ENCODE peak calls at places on chromosomes 7 and 10, in nine cellular contexts. One of them, this sample, is unnamed.

GRCh38 chr10:72727128-72727527 is 35.2 kb downstream of the MCU start:
- DNase-seq in ovary: no peak
- DNase-seq in K562: no peak
- DNase-seq in breast epithelium: no peak
- DNase-seq in DND-41: no peak
- DNase-seq in H9: no peak
- DNase-seq in left lung: no peak
- DNase-seq in pancreas: no peak
- DNase-seq in GM12878: no peak
- DNase-seq in this sample: no peak

GRCh38 chr10:113690749-113691148 is 11.0 kb downstream of the CASP7 start:
- DNase-seq in ovary: no peak
- DNase-seq in K562: no peak
- DNase-seq in breast epithelium: no peak
- DNase-seq in DND-41: no peak
- DNase-seq in H9: no peak
- DNase-seq in left lung: no peak
- DNase-seq in pancreas: no peak
- DNase-seq in GM12878: no peak
- DNase-seq in this sample: no peak

GRCh38 chr7:100678291-100678984 is 4.9 kb downstream of the GNB2 start:
- DNase-seq in ovary: peak; percentile 61
- DNase-seq in K562: no peak
- DNase-seq in breast epithelium: no peak
- DNase-seq in DND-41: no peak
- DNase-seq in H9: no peak
- DNase-seq in left lung: peak; percentile 78
- DNase-seq in pancreas: peak; percentile 55
- DNase-seq in GM12878: no peak
- DNase-seq in this sample: no peak

GRCh38 chr10:68212721-68213352 is 19.1 kb downstream of the ATOH7 start:
- DNase-seq in ovary: no peak
- DNase-seq in K562: peak; percentile 53
- DNase-seq in breast epithelium: no peak
- DNase-seq in DND-41: peak; percentile 5
- DNase-seq in H9: no peak
- DNase-seq in left lung: no peak
- DNase-seq in pancreas: no peak
- DNase-seq in GM12878: no peak
- DNase-seq in this sample: peak; percentile 67

GRCh38 chr7:23680417-23681405 is 712 bp downstream of the FAM221A start:
- DNase-seq in ovary: peak; percentile 53
- DNase-seq in K562: no peak
- DNase-seq in breast epithelium: peak; percentile 79
- DNase-seq in DND-41: peak; percentile 70
- DNase-seq in H9: peak; percentile 86
- DNase-seq in left lung: peak; percentile 86
- DNase-seq in pancreas: peak; percentile 80
- DNase-seq in GM12878: no peak
- DNase-seq in this sample: peak; percentile 27

GRCh38 chr10:1392127-1392526 is 335.9 kb downstream of the WDR37 start:
- DNase-seq in ovary: no peak
- DNase-seq in K562: no peak
- DNase-seq in breast epithelium: no peak
- DNase-seq in DND-41: no peak
- DNase-seq in H9: no peak
- DNase-seq in left lung: no peak
- DNase-seq in pancreas: no peak
- DNase-seq in GM12878: no peak
- DNase-seq in this sample: no peak

GRCh38 chr7:94509264-94509878 is at the start of gene CASD1:
- DNase-seq in ovary: peak; percentile 75
- DNase-seq in K562: peak; percentile 65
- DNase-seq in breast epithelium: peak; percentile 60
- DNase-seq in DND-41: peak; percentile 78
- DNase-seq in H9: peak; percentile 66
- DNase-seq in left lung: peak; percentile 89
- DNase-seq in pancreas: peak; percentile 67
- DNase-seq in GM12878: no peak
- DNase-seq in this sample: peak; percentile 74

GRCh38 chr7:17396692-17397091 is 98.2 kb downstream of the AHR start:
- DNase-seq in ovary: no peak
- DNase-seq in K562: no peak
- DNase-seq in breast epithelium: no peak
- DNase-seq in DND-41: no peak
- DNase-seq in H9: no peak
- DNase-seq in left lung: no peak
- DNase-seq in pancreas: no peak
- DNase-seq in GM12878: no peak
- DNase-seq in this sample: no peak

GRCh38 chr10:114925675-114926204 is 12.3 kb upstream of the TRUB1 start:
- DNase-seq in ovary: no peak
- DNase-seq in K562: peak; percentile 13
- DNase-seq in breast epithelium: no peak
- DNase-seq in DND-41: peak; percentile 53
- DNase-seq in H9: no peak
- DNase-seq in left lung: no peak
- DNase-seq in pancreas: peak; percentile 41
- DNase-seq in GM12878: no peak
- DNase-seq in this sample: no peak

GRCh38 chr7:22920664-22921063 is 93.3 kb downstream of the HYCC1 start:
- DNase-seq in ovary: no peak
- DNase-seq in K562: peak; percentile 32
- DNase-seq in breast epithelium: no peak
- DNase-seq in DND-41: no peak
- DNase-seq in H9: no peak
- DNase-seq in left lung: no peak
- DNase-seq in pancreas: no peak
- DNase-seq in GM12878: no peak
- DNase-seq in this sample: no peak

GRCh38 chr7:44291066-44291732 is 34.2 kb downstream of the CAMK2B start:
- DNase-seq in ovary: peak; percentile 93
- DNase-seq in K562: peak; percentile 70
- DNase-seq in breast epithelium: peak; percentile 46
- DNase-seq in DND-41: peak; percentile 2
- DNase-seq in H9: no peak
- DNase-seq in left lung: peak; percentile 86
- DNase-seq in pancreas: peak; percentile 53
- DNase-seq in GM12878: no peak
- DNase-seq in this sample: no peak

GRCh38 chr10:102975483-102976057 is 57.5 kb downstream of the CNNM2 start:
- DNase-seq in ovary: no peak
- DNase-seq in K562: no peak
- DNase-seq in breast epithelium: no peak
- DNase-seq in DND-41: no peak
- DNase-seq in H9: no peak
- DNase-seq in left lung: no peak
- DNase-seq in pancreas: no peak
- DNase-seq in GM12878: no peak
- DNase-seq in this sample: no peak

GRCh38 chr10:3622845-3623621 is 162.0 kb downstream of the KLF6 start:
- DNase-seq in ovary: no peak
- DNase-seq in K562: no peak
- DNase-seq in breast epithelium: no peak
- DNase-seq in DND-41: peak; percentile 68
- DNase-seq in H9: no peak
- DNase-seq in left lung: no peak
- DNase-seq in pancreas: no peak
- DNase-seq in GM12878: peak; percentile 45
- DNase-seq in this sample: peak; percentile 69

GRCh38 chr10:130045091-130045652 is 65.5 kb downstream of the C10orf143 start:
- DNase-seq in ovary: no peak
- DNase-seq in K562: peak; percentile 9
- DNase-seq in breast epithelium: no peak
- DNase-seq in DND-41: peak; percentile 50
- DNase-seq in H9: peak; percentile 86
- DNase-seq in left lung: peak; percentile 52
- DNase-seq in pancreas: no peak
- DNase-seq in GM12878: no peak
- DNase-seq in this sample: no peak

GRCh38 chr7:154874409-154875113 is 128.4 kb downstream of the PAXIP1 start:
- DNase-seq in ovary: no peak
- DNase-seq in K562: no peak
- DNase-seq in breast epithelium: no peak
- DNase-seq in DND-41: no peak
- DNase-seq in H9: no peak
- DNase-seq in left lung: no peak
- DNase-seq in pancreas: no peak
- DNase-seq in GM12878: no peak
- DNase-seq in this sample: no peak

GRCh38 chr7:21944616-21945373 is 904 bp downstream of the CDCA7L start:
- DNase-seq in ovary: peak; percentile 57
- DNase-seq in K562: peak; percentile 3
- DNase-seq in breast epithelium: peak; percentile 63
- DNase-seq in DND-41: no peak
- DNase-seq in H9: peak; percentile 75
- DNase-seq in left lung: peak; percentile 92
- DNase-seq in pancreas: peak; percentile 82
- DNase-seq in GM12878: no peak
- DNase-seq in this sample: peak; percentile 78

GRCh38 chr10:23096814-23097549 is 1.6 kb downstream of the MSRB2 start:
- DNase-seq in ovary: no peak
- DNase-seq in K562: peak; percentile 34
- DNase-seq in breast epithelium: no peak
- DNase-seq in DND-41: no peak
- DNase-seq in H9: no peak
- DNase-seq in left lung: no peak
- DNase-seq in pancreas: no peak
- DNase-seq in GM12878: no peak
- DNase-seq in this sample: no peak
- H3K27ac ChIP-seq in ovary: no peak overlapping the region
- H3K27ac ChIP-seq in K562: peak overlapping the region; percentile 87
- H3K27ac ChIP-seq in breast epithelium: peak overlapping the region; percentile 97
- H3K27ac ChIP-seq in DND-41: no peak overlapping the region
- H3K27ac ChIP-seq in H9: no peak overlapping the region
- H3K27ac ChIP-seq in left lung: peak overlapping the region; percentile 92
- H3K27ac ChIP-seq in pancreas: no peak overlapping the region
- H3K27ac ChIP-seq in GM12878: no peak overlapping the region
- H3K27ac ChIP-seq in this sample: no peak overlapping the region

GRCh38 chr10:109887776-109888175 is 35.5 kb downstream of the XPNPEP1 start:
- DNase-seq in ovary: no peak
- DNase-seq in K562: no peak
- DNase-seq in breast epithelium: no peak
- DNase-seq in DND-41: no peak
- DNase-seq in H9: peak; percentile 14
- DNase-seq in left lung: no peak
- DNase-seq in pancreas: no peak
- DNase-seq in GM12878: no peak
- DNase-seq in this sample: no peak

GRCh38 chr10:109887272-109887671 is 36.0 kb downstream of the XPNPEP1 start:
- DNase-seq in ovary: no peak
- DNase-seq in K562: no peak
- DNase-seq in breast epithelium: no peak
- DNase-seq in DND-41: no peak
- DNase-seq in H9: peak; percentile 17
- DNase-seq in left lung: no peak
- DNase-seq in pancreas: no peak
- DNase-seq in GM12878: no peak
- DNase-seq in this sample: no peak

GRCh38 chr10:109883859-109884771 is 39.2 kb downstream of the XPNPEP1 start:
- DNase-seq in ovary: peak; percentile 81
- DNase-seq in K562: peak; percentile 83
- DNase-seq in breast epithelium: no peak
- DNase-seq in DND-41: peak; percentile 57
- DNase-seq in H9: peak; percentile 95
- DNase-seq in left lung: no peak
- DNase-seq in pancreas: peak; percentile 65
- DNase-seq in GM12878: no peak
- DNase-seq in this sample: peak; percentile 81

GRCh38 chr10:109886037-109886787 is 37.1 kb downstream of the XPNPEP1 start:
- DNase-seq in ovary: no peak
- DNase-seq in K562: no peak
- DNase-seq in breast epithelium: no peak
- DNase-seq in DND-41: no peak
- DNase-seq in H9: no peak
- DNase-seq in left lung: no peak
- DNase-seq in pancreas: no peak
- DNase-seq in GM12878: no peak
- DNase-seq in this sample: no peak

GRCh38 chr10:109886788-109887155 is 36.5 kb downstream of the XPNPEP1 start:
- DNase-seq in ovary: no peak
- DNase-seq in K562: no peak
- DNase-seq in breast epithelium: no peak
- DNase-seq in DND-41: no peak
- DNase-seq in H9: peak; percentile 14
- DNase-seq in left lung: no peak
- DNase-seq in pancreas: no peak
- DNase-seq in GM12878: no peak
- DNase-seq in this sample: no peak
- H3K27ac ChIP-seq in ovary: no peak overlapping the region
- H3K27ac ChIP-seq in K562: no peak overlapping the region
- H3K27ac ChIP-seq in breast epithelium: no peak overlapping the region
- H3K27ac ChIP-seq in DND-41: no peak overlapping the region
- H3K27ac ChIP-seq in H9: no peak overlapping the region
- H3K27ac ChIP-seq in left lung: no peak overlapping the region
- H3K27ac ChIP-seq in pancreas: no peak overlapping the region
- H3K27ac ChIP-seq in GM12878: no peak overlapping the region
- H3K27ac ChIP-seq in this sample: no peak overlapping the region

DNA sequence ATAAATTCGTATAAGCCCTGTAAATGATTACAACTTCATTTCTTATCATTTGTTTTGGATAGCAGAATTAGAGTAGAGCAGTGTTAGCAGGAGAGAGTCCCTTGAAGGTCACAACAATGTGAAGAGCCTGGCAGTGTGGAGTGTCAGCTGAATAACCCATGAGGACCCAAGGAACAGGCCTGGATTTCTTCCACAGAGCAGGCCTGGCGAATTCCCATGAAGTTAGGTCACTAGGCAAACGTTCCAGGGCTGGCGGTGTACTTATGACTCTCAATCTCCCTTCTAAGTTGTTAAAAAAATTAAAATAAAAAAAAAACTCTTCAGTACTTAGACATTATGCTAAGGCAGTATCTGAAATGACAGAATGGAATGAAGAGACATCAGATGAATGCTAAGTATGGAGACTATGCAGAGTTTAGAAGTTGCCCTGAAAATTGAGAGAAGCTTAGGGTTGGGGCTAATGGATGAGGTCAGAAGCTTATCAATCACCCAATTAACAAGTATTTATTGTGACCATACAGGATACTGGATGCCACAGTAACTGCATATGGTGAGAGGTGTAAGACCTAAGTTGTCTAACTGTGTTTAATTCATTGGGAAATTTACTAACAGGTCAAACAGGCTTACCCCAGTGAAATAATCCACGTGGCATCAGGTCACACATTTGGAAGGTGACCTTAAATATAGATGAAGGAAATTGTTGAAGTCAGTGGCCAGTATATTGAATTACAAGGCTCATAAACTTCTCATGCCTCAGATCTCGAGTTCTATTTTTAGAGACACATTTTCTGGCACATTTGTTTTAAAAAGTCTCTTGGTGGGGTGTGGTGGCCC is 126.2 kb upstream of the NRP1 start:
- DNase-seq in ovary: peak; percentile 56
- DNase-seq in K562: no peak
- DNase-seq in breast epithelium: no peak
- DNase-seq in DND-41: no peak
- DNase-seq in H9: no peak
- DNase-seq in left lung: no peak
- DNase-seq in pancreas: peak; percentile 74
- DNase-seq in GM12878: no peak
- DNase-seq in this sample: no peak
- H3K27ac ChIP-seq in ovary: no peak overlapping the region
- H3K27ac ChIP-seq in K562: no peak overlapping the region
- H3K27ac ChIP-seq in breast epithelium: peak overlapping the region; percentile 38
- H3K27ac ChIP-seq in DND-41: no peak overlapping the region
- H3K27ac ChIP-seq in H9: no peak overlapping the region
- H3K27ac ChIP-seq in left lung: no peak overlapping the region
- H3K27ac ChIP-seq in pancreas: no peak overlapping the region
- H3K27ac ChIP-seq in GM12878: no peak overlapping the region
- H3K27ac ChIP-seq in this sample: no peak overlapping the region

GRCh38 chr7:76336094-76336493 is 22.7 kb downstream of the YWHAG start:
- DNase-seq in ovary: no peak
- DNase-seq in K562: no peak
- DNase-seq in breast epithelium: no peak
- DNase-seq in DND-41: no peak
- DNase-seq in H9: no peak
- DNase-seq in left lung: no peak
- DNase-seq in pancreas: no peak
- DNase-seq in GM12878: no peak
- DNase-seq in this sample: no peak
- H3K27ac ChIP-seq in ovary: no peak overlapping the region
- H3K27ac ChIP-seq in K562: peak overlapping the region; percentile 1
- H3K27ac ChIP-seq in breast epithelium: no peak overlapping the region
- H3K27ac ChIP-seq in DND-41: no peak overlapping the region
- H3K27ac ChIP-seq in H9: no peak overlapping the region
- H3K27ac ChIP-seq in left lung: no peak overlapping the region
- H3K27ac ChIP-seq in pancreas: no peak overlapping the region
- H3K27ac ChIP-seq in GM12878: no peak overlapping the region
- H3K27ac ChIP-seq in this sample: no peak overlapping the region